ENCODE peak calls at places on chromosomes 13 and 19, in nine cellular contexts. M is GM13976; K is CD4-positive, alpha-beta T cell; R is type B pancreatic cell; P is NB4; J is activated B cell treated with CpG ODN at 0.5 μM for 24 hours; N is upper lobe of left lung; A is fibroblast of mammary gland; L is cardiac muscle cell. U is an unnamed sample.

GRCh38 chr13:112725346-112726017 is 35.6 kb downstream of the ATP11A start:
- DNase-seq in R (no peak), L (no peak), J (no peak), P (peak), N (peak), M (no peak), A (no peak), K (no peak), U (no peak)

GRCh38 chr19:5392476-5392875 is 51.9 kb upstream of the PTPRS start:
- DNase-seq in M (no peak), J (no peak), N (no peak), K (no peak), R (no peak), L (no peak), P (no peak), A (no peak), U (peak)

GRCh38 chr13:97353927-97354326 is 80.0 kb upstream of the RAP2A start:
- DNase-seq in R (no peak), L (no peak), J (no peak), P (no peak), K (no peak), A (peak), M (no peak), N (no peak), U (no peak)

GRCh38 chr13:112509190-112509589 is 78.8 kb downstream of the TUBGCP3 start:
- DNase-seq in M (no peak), N (peak), R (no peak), K (no peak), P (no peak), A (no peak), J (no peak), L (peak), U (no peak)

GRCh38 chr19:9139609-9140158 is 513 bp upstream of the ZNF317 start:
- DNase-seq in K (no peak), M (no peak), L (no peak), P (peak), N (no peak), J (no peak), A (peak), R (no peak), U (no peak)

GRCh38 chr13:32278456-32278855 is 36.7 kb downstream of the ZAR1L start:
- DNase-seq in J (no peak), N (no peak), P (no peak), R (no peak), K (no peak), M (peak), A (peak), L (no peak), U (no peak)

GRCh38 chr13:101868585-101869469 is 416.4 kb downstream of the ITGBL1 start:
- DNase-seq in M (no peak), A (no peak), N (no peak), K (no peak), J (no peak), R (no peak), P (no peak), L (peak), U (no peak)

GRCh38 chr13:45092668-45093067 is 27.6 kb upstream of the GTF2F2 start:
- DNase-seq in K (no peak), A (peak), J (no peak), P (peak), L (no peak), R (no peak), N (no peak), M (no peak), U (no peak)

GRCh38 chr13:110157718-110158117 is 149.2 kb downstream of the COL4A1 start:
- DNase-seq in L (no peak), A (no peak), N (no peak), M (no peak), P (peak), J (no peak), R (peak), K (no peak), U (no peak)

GRCh38 chr13:46551410-46552301 is 1.3 kb upstream of the LRCH1 start:
- DNase-seq in N (peak), J (peak), R (no peak), P (peak), K (peak), A (peak), M (peak), L (peak), U (peak)

GRCh38 chr13:36143768-36144167 is 12.6 kb upstream of the DCLK1 start:
- DNase-seq in J (no peak), A (no peak), M (no peak), L (no peak), N (no peak), R (no peak), P (no peak), K (no peak), U (no peak)

GRCh38 chr19:47264629-47265028 is 8.3 kb downstream of the CCDC9 start:
- DNase-seq in R (no peak), A (no peak), N (no peak), P (no peak), L (no peak), K (no peak), J (no peak), M (no peak), U (no peak)

GRCh38 chr13:113732176-113732960 is 26.7 kb upstream of the TMEM255B start:
- DNase-seq in K (no peak), M (no peak), N (no peak), P (peak), J (no peak), A (no peak), R (no peak), L (no peak), U (no peak)

GRCh38 chr13:113933901-113934300 is 40.0 kb downstream of the C13orf46 start:
- DNase-seq in R (no peak), P (no peak), M (no peak), K (no peak), N (no peak), L (no peak), J (no peak), A (no peak), U (no peak)

GRCh38 chr19:39890755-39891551 is 43.5 kb downstream of the FCGBP start:
- DNase-seq in M (no peak), R (no peak), N (no peak), L (no peak), J (no peak), A (no peak), P (no peak), K (no peak), U (no peak)

GRCh38 chr19:53644061-53644816 is 12.4 kb downstream of the DPRX start:
- DNase-seq in R (no peak), J (no peak), N (no peak), K (no peak), P (no peak), A (no peak), L (no peak), M (no peak), U (no peak)

GRCh38 chr13:93534181-93534700 is 307.6 kb downstream of the GPC6 start:
- DNase-seq in N (no peak), L (no peak), M (no peak), P (no peak), A (peak), K (no peak), R (no peak), J (no peak), U (no peak)

GRCh38 chr13:33150146-33150545 is 133.9 kb downstream of the KL start:
- DNase-seq in K (no peak), R (no peak), L (no peak), M (no peak), J (no peak), P (no peak), A (peak), N (no peak), U (no peak)

GRCh38 chr19:18685597-18686164 is 2.2 kb downstream of the CRTC1 start:
- DNase-seq in J (no peak), R (no peak), P (no peak), A (peak), M (no peak), K (no peak), L (no peak), N (no peak), U (no peak)

GRCh38 chr19:19652482-19653295 is 9.2 kb upstream of the GMIP start:
- DNase-seq in P (no peak), N (no peak), R (no peak), M (no peak), K (no peak), A (peak), L (no peak), J (no peak), U (no peak)

GRCh38 chr19:58001895-58002369 is 688 bp downstream of the ZNF606 start:
- DNase-seq in P (no peak), M (peak), R (no peak), N (no peak), J (no peak), A (peak), K (no peak), L (peak), U (no peak)

GRCh38 chr19:27674701-27675100 is 1538.2 kb downstream of the UQCRFS1 start:
- DNase-seq in M (no peak), R (peak), A (no peak), P (no peak), N (no peak), K (no peak), J (no peak), L (no peak), U (no peak)

GRCh38 chr13:112869202-112870061 is 99.6 kb upstream of the MCF2L start:
- DNase-seq in J (no peak), A (no peak), N (no peak), K (no peak), M (no peak), P (no peak), L (no peak), R (no peak), U (no peak)

GRCh38 chr19:35260694-35261304 is 8.0 kb upstream of the USF2 start:
- DNase-seq in A (no peak), R (peak), J (peak), M (peak), K (no peak), L (no peak), P (no peak), N (no peak), U (no peak)

GRCh38 chr13:112079696-112080095 is 12.7 kb downstream of the SOX1 start:
- DNase-seq in A (no peak), M (no peak), L (no peak), J (no peak), R (no peak), K (no peak), P (peak), N (no peak), U (no peak)

GRCh38 chr13:111664060-111664459 is 343.6 kb downstream of the TEX29 start:
- DNase-seq in M (no peak), J (no peak), A (no peak), P (no peak), R (peak), L (no peak), N (no peak), K (no peak), U (no peak)

GRCh38 chr19:52621376-52621775 is 16.8 kb downstream of the ZNF83 start:
- DNase-seq in N (no peak), A (no peak), R (no peak), L (no peak), J (no peak), M (no peak), P (no peak), K (no peak), U (no peak)

GRCh38 chr19:52626915-52627314 is 11.2 kb downstream of the ZNF83 start:
- DNase-seq in L (no peak), R (no peak), P (no peak), K (no peak), M (no peak), J (no peak), A (no peak), N (no peak), U (no peak)

GRCh38 chr19:52622261-52622660 is 15.9 kb downstream of the ZNF83 start:
- DNase-seq in K (no peak), M (no peak), P (no peak), L (peak), N (no peak), A (no peak), R (no peak), J (no peak), U (no peak)
- TF ChIP-seq CTCF in K (no peak), M (no peak), P (no peak), L (no peak), N (no peak), A (no peak), R (no peak), J (no peak), U (no peak)

DNA sequence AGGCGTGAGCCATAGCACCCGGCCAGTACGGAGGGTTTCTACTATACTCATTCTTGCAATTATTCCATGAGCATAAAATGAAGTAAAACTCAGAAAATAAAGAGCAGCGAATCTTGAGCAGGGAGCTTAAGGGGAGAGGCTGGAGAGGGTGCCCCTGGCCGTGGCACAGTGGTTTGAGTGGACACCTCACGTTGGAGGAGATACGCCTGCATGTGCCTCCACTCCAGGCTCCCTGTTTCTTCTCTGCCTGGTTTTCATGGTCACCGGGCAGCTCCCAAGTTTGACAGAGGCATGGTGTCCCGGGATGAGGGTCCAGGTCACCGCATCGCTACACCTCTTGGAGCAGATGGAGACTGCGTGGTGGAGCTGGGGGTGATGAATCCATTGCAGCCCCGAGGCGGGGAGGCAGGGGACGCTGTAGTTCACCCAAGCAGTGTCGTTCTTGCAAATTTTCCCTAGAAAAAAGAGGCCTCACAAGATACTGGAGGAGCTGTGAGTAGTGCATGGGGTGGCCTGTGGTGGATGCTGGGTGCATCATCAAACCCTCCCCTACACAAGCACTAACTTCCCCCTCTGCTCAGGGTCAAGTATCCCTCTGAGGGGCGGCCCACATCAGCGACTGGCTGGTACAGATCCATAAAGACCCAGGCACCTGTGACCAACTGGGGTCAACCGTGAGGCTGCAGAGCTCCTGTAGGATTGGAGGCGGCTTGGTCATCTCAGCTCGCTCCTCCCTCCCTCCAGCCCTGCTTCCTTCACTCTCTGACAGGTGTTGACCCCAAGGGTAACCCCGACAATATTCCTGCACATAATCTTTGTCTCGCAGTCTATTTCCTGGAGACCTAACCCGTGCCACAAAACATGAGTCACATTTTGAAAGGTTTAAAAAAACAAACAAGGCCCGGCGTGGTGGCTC is 3.6 kb upstream of the MIER2 start:
- DNase-seq in L (no peak), A (no peak), M (no peak), R (no peak), J (no peak), K (no peak), P (no peak), N (peak), U (no peak)
- TF ChIP-seq CTCF in L (peak), A (peak), M (no peak), R (peak), J (no peak), K (no peak), P (no peak), N (no peak), U (no peak)

GRCh38 chr13:28659611-28659970 is 661 bp downstream of the POMP start:
- DNase-seq in J (no peak), K (no peak), L (no peak), A (peak), N (no peak), M (peak), R (no peak), P (peak), U (no peak)
- TF ChIP-seq CTCF in J (no peak), K (no peak), L (no peak), A (no peak), N (no peak), M (no peak), R (no peak), P (no peak), U (no peak)

DNA sequence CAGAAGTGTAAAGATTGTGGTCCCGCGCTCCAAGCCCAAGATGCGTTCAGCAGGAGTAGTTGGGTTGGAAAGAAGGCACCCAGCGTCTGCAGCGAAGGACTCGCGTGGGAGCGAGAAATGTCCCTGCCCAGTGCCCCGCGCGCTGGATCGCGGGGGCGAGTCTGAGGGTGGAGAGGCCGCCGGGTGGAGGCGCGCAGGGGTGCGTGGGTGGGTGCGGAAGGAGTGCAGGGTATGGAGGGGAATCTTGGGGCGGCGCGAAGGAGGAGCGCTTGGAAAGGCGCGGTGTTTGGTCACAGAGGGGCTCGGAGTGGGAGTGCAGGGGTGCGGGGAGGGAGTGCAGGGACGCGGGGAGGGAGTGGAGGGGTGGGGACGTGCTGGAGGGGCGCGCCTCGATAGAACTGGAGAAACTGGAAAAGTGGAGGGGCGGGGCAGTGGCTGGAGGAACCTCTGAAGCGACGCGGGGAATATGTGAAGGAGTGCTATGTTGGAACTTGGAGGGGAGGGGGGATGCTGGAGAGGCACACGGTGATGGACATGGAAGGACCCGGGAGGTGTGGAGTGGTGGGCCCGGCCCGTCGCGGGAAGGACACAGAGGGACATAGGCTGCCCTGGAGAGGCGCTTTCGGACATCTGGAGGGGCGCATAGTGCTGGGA is 21.1 kb upstream of the SGCG start:
- DNase-seq in M (peak), P (no peak), R (no peak), L (no peak), K (no peak), N (no peak), A (no peak), J (no peak), U (peak)
- TF ChIP-seq CTCF in M (no peak), P (no peak), R (peak), L (no peak), K (no peak), N (no peak), A (no peak), J (no peak), U (peak)

GRCh38 chr19:3557461-3558248 is at the start of gene MFSD12:
- DNase-seq in N (peak), J (peak), M (peak), R (peak), A (peak), L (peak), K (peak), P (peak), U (peak)

GRCh38 chr19:3555653-3556422 is 1.5 kb downstream of the MFSD12 start:
- DNase-seq in L (no peak), K (no peak), P (no peak), R (no peak), N (no peak), J (no peak), M (no peak), A (no peak), U (no peak)

GRCh38 chr19:3556423-3556977 is 886 bp downstream of the MFSD12 start:
- DNase-seq in J (no peak), K (no peak), L (no peak), A (no peak), P (no peak), N (no peak), R (no peak), M (no peak), U (no peak)

GRCh38 chr19:3554254-3555083 is 2.9 kb downstream of the MFSD12 start:
- DNase-seq in M (no peak), N (no peak), K (peak), A (no peak), L (no peak), P (no peak), R (no peak), J (no peak), U (no peak)

DNA sequence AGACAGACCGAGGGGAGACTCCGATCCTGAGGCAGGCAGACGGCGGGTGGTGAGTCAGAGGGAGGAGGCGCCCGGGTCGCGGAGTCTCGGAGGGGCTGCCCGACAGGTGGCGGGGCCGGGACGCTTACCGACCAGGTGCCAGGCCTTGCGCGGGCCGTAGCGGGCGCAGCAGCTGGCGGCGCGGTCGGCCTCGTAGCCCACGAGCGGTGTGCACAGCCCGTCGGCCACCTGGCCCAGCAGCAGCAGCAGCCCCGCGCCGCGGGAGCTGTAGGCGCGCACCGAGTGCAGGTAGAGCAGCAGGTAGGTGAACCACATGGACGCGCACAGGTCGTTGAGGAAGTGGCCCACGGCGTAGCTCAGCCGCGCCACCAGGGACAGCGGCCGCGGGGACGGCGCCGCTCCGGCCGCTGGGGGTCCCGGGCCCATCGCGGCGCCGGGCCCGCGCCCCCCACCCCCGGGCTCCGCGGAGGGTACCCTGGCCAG is 367 bp downstream of the MFSD12 start:
- DNase-seq in L (peak), R (no peak), N (peak), A (no peak), K (peak), P (peak), J (peak), M (no peak), U (peak)
- TF ChIP-seq CTCF in L (no peak), R (peak), N (peak), A (no peak), K (no peak), P (no peak), J (no peak), M (no peak), U (no peak)

GRCh38 chr13:51733656-51734334 is 70.2 kb downstream of the DHRS12 start:
- DNase-seq in M (no peak), A (no peak), N (no peak), J (no peak), K (no peak), L (peak), R (no peak), P (peak), U (no peak)
- TF ChIP-seq CTCF in M (no peak), A (no peak), N (no peak), J (no peak), K (no peak), L (no peak), R (no peak), P (no peak), U (no peak)

GRCh38 chr13:21557995-21558394 is 46.0 kb downstream of the MICU2 start:
- DNase-seq in A (peak), N (no peak), K (no peak), M (no peak), R (no peak), J (no peak), L (peak), P (peak), U (no peak)
- TF ChIP-seq CTCF in A (peak), N (peak), K (peak), M (no peak), R (peak), J (no peak), L (peak), P (peak), U (no peak)

U was measured in glutamatergic neuron.